ENCODE peak calls at places on chromosome 12, in nine cellular contexts. T is BE2C; G is breast epithelium; R is PC-9; U is CD4-positive, alpha-beta T cell; C is GM23248; N is Peyer's patch; P is CD8-positive, alpha-beta T cell; Y is left ventricle myocardium inferior. J is an unnamed sample.

GRCh38 chr12:121392325-121392716 is 7.6 kb upstream of the RNF34 start:
- DNase-seq in U (no peak), C (no peak), P (no peak), N (no peak), G (no peak), Y (no peak), T (no peak), R (no peak), J (no peak)

GRCh38 chr12:3988519-3989217 is 115.5 kb upstream of the PARP11 start:
- DNase-seq in G (no peak), C (no peak), Y (no peak), R (no peak), U (peak; percentile 9), T (no peak), P (peak; percentile 29), N (no peak), J (no peak)

GRCh38 chr12:40198601-40199000 is 26.2 kb upstream of the LRRK2 start:
- DNase-seq in G (no peak), U (no peak), N (no peak), T (no peak), P (no peak), R (no peak), C (peak; percentile 18), Y (no peak), J (no peak)

GRCh38 chr12:47735649-47736048 is 10.4 kb upstream of the ENDOU start:
- DNase-seq in U (no peak), T (no peak), N (no peak), Y (no peak), C (peak; percentile 55), P (no peak), R (no peak), G (no peak), J (no peak)

GRCh38 chr12:67039995-67040860 is 228.9 kb upstream of the CAND1 start:
- DNase-seq in T (no peak), U (no peak), R (peak; percentile 69), P (no peak), Y (no peak), G (no peak), C (no peak), N (no peak), J (no peak)

GRCh38 chr12:89636054-89636775 is 72.4 kb downstream of the ATP2B1 start:
- DNase-seq in G (no peak), U (no peak), R (no peak), N (no peak), P (no peak), Y (no peak), C (peak; percentile 77), T (no peak), J (no peak)

GRCh38 chr12:47321436-47321835 is 241.7 kb upstream of the AMIGO2 start:
- DNase-seq in C (no peak), P (no peak), U (no peak), N (no peak), T (no peak), R (no peak), G (no peak), Y (no peak), J (no peak)

GRCh38 chr12:80692114-80692513 is 15.3 kb upstream of the MYF6 start:
- DNase-seq in N (no peak), R (no peak), Y (no peak), C (no peak), T (no peak), U (no peak), P (no peak), G (no peak), J (no peak)

GRCh38 chr12:45671254-45671653 is 58.3 kb upstream of the ARID2 start:
- DNase-seq in C (peak; percentile 61), U (no peak), N (no peak), P (no peak), T (no peak), Y (no peak), R (no peak), G (no peak), J (no peak)

GRCh38 chr12:125794401-125794800 is 729.2 kb downstream of the AACS start:
- DNase-seq in C (no peak), N (no peak), U (no peak), T (no peak), Y (no peak), R (no peak), G (no peak), P (no peak), J (no peak)

GRCh38 chr12:107238276-107238675 is 144.9 kb upstream of the CRY1 start:
- DNase-seq in U (no peak), Y (no peak), T (no peak), C (peak; percentile 20), R (no peak), G (no peak), N (no peak), P (no peak), J (no peak)

GRCh38 chr12:127810026-127810425 is 456.9 kb upstream of the TMEM132C start:
- DNase-seq in T (no peak), P (no peak), Y (no peak), G (no peak), R (no peak), U (no peak), C (peak; percentile 97), N (no peak), J (no peak)

GRCh38 chr12:13251496-13251895 is 55.0 kb downstream of the EMP1 start:
- DNase-seq in P (no peak), T (no peak), G (no peak), Y (no peak), R (no peak), N (peak; percentile 72), U (no peak), C (no peak), J (no peak)

GRCh38 chr12:72632286-72632685 is 360.1 kb downstream of the TRHDE start:
- DNase-seq in G (no peak), T (no peak), P (no peak), C (no peak), R (no peak), Y (no peak), N (no peak), U (no peak), J (no peak)

GRCh38 chr12:89733579-89734201 is 25.1 kb upstream of the ATP2B1 start:
- DNase-seq in N (no peak), T (no peak), G (no peak), U (no peak), Y (no peak), P (no peak), R (peak; percentile 77), C (peak; percentile 89), J (no peak)

GRCh38 chr12:47813491-47814196 is 6.1 kb downstream of the HDAC7 start:
- DNase-seq in N (peak; percentile 72), Y (no peak), T (no peak), U (no peak), P (no peak), C (no peak), G (no peak), R (no peak), J (no peak)

GRCh38 chr12:130589391-130590317 is 126.4 kb downstream of the RIMBP2 start:
- DNase-seq in R (no peak), Y (no peak), G (no peak), P (no peak), C (no peak), U (no peak), N (no peak), T (no peak), J (no peak)

GRCh38 chr12:130592641-130593040 is 123.5 kb downstream of the RIMBP2 start:
- DNase-seq in U (no peak), N (no peak), P (no peak), T (no peak), Y (no peak), C (no peak), R (no peak), G (no peak), J (no peak)

GRCh38 chr12:130591736-130592135 is 124.4 kb downstream of the RIMBP2 start:
- DNase-seq in U (no peak), N (no peak), T (peak; percentile 85), Y (no peak), R (no peak), G (no peak), C (no peak), P (no peak), J (no peak)

GRCh38 chr12:130588696-130589095 is 127.4 kb downstream of the RIMBP2 start:
- DNase-seq in P (no peak), C (no peak), G (no peak), N (no peak), T (no peak), R (no peak), U (no peak), Y (no peak), J (no peak)

GRCh38 chr12:130590685-130591084 is 125.4 kb downstream of the RIMBP2 start:
- DNase-seq in P (no peak), G (no peak), N (no peak), Y (no peak), R (no peak), T (no peak), U (no peak), C (no peak), J (no peak)
- H3K9me3 ChIP-seq in P (no peaks in the 10 kb centered on the region), G (peaks cover 2% of the 10 kb centered on the region), N (no peaks in the 10 kb centered on the region), Y (no peaks in the 10 kb centered on the region), R (no peaks in the 10 kb centered on the region), T (no peaks in the 10 kb centered on the region), U (no peaks in the 10 kb centered on the region), C (no peaks in the 10 kb centered on the region), J (no peaks in the 10 kb centered on the region)

DNA sequence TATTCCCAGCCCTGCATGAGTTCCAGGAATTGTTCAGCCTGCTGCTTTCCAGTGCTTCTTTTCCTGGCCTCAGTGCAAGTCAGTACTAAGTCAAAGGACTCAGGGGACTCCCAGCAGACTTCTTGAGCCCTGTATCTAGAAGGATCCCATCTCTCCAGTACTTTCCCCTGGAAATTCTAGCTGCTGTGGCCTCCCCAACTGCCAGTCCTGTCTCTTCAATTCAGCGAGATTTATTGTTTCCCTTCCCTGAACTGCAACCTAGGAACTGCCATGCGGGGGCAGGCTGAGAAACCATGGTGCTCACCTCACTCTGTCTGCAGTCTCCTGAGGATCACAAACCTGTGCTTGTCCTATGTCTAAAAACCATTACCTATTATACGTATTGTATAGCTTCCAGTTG is 31.8 kb downstream of the ZNF605 start:
- DNase-seq in U (no peak), R (no peak), P (no peak), G (no peak), C (no peak), Y (no peak), N (no peak), T (no peak), J (no peak)
- H3K9me3 ChIP-seq in U (peaks cover 92% of the 10 kb centered on the region), R (peaks cover 86% of the 10 kb centered on the region), P (peaks cover 58% of the 10 kb centered on the region), G (peaks cover 92% of the 10 kb centered on the region), C (peaks cover 38% of the 10 kb centered on the region), Y (peaks cover 100% of the 10 kb centered on the region), N (peaks cover 70% of the 10 kb centered on the region), T (peaks cover 16% of the 10 kb centered on the region), J (peaks cover 59% of the 10 kb centered on the region)

DNA sequence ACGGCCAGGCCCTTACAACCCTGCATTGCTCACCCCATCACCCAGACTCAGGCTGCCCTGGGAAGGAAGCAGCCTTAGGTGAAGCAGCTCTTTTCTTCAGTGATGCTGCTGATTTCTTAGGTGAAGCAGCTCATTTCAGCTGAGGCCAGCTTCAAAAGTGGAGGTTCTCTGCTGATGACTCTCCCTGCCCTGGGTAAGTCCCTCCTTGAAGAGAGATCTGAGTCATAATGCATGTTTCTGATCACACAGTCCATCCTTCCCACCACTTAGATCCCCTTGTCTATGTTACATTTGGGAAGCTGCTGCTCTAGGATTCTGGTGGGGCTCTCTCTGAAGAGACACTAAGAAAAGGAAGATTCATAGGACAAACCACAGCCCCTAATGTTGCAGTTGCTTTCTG is 17.2 kb upstream of the ZNF140 start:
- DNase-seq in C (no peak), U (no peak), T (no peak), N (no peak), P (no peak), G (no peak), Y (no peak), R (no peak), J (no peak)
- H3K9me3 ChIP-seq in C (peaks cover 26% of the 10 kb centered on the region), U (peaks cover 99% of the 10 kb centered on the region), T (peaks cover 22% of the 10 kb centered on the region), N (peaks cover 76% of the 10 kb centered on the region), P (peaks cover 86% of the 10 kb centered on the region), G (peaks cover 97% of the 10 kb centered on the region), Y (peaks cover 100% of the 10 kb centered on the region), R (peaks cover 61% of the 10 kb centered on the region), J (peaks cover 60% of the 10 kb centered on the region)

GRCh38 chr12:34595749-34596733 is 573.7 kb downstream of the ALG10 start:
- DNase-seq in T (peak; percentile 1), R (no peak), P (no peak), G (peak; percentile 25), N (no peak), Y (no peak), C (no peak), U (no peak), J (no peak)
- H3K9me3 ChIP-seq in T (no peaks in the 10 kb centered on the region), R (peaks cover 16% of the 10 kb centered on the region), P (no peaks in the 10 kb centered on the region), G (peaks cover 82% of the 10 kb centered on the region), N (peaks cover 13% of the 10 kb centered on the region), Y (peaks cover 100% of the 10 kb centered on the region), C (no peaks in the 10 kb centered on the region), U (peaks cover 78% of the 10 kb centered on the region), J (peaks cover 5% of the 10 kb centered on the region)